ENCODE peak calls at places on chromosomes 1 and 21, in seven cellular contexts. One of them, this sample, is unnamed.

GRCh38 chr1:232263452-232263851 is 366.5 kb downstream of the SIPA1L2 start:
- DNase-seq in T-cell: no peak
- DNase-seq in activated CD8-positive, alpha-beta memory T cell treated with anti-CD3 and anti-CD28 coated beads for 24 hours: no peak
- DNase-seq in endothelial cell: no peak
- DNase-seq in NCI-H446: no peak
- DNase-seq in NCI-H1694 treated with DMSO at 0.1 percent for 48 hours: no peak
- DNase-seq in left colon: peak
- DNase-seq in this sample: peak

GRCh38 chr1:202280595-202280994 is 61.1 kb downstream of the UBE2T start:
- DNase-seq in T-cell: no peak
- DNase-seq in activated CD8-positive, alpha-beta memory T cell treated with anti-CD3 and anti-CD28 coated beads for 24 hours: no peak
- DNase-seq in endothelial cell: no peak
- DNase-seq in NCI-H446: no peak
- DNase-seq in NCI-H1694 treated with DMSO at 0.1 percent for 48 hours: no peak
- DNase-seq in left colon: no peak
- DNase-seq in this sample: peak

GRCh38 chr1:202234331-202235002 is 40.9 kb downstream of the LGR6 start:
- DNase-seq in T-cell: no peak
- DNase-seq in activated CD8-positive, alpha-beta memory T cell treated with anti-CD3 and anti-CD28 coated beads for 24 hours: no peak
- DNase-seq in endothelial cell: no peak
- DNase-seq in NCI-H446: no peak
- DNase-seq in NCI-H1694 treated with DMSO at 0.1 percent for 48 hours: no peak
- DNase-seq in left colon: no peak
- DNase-seq in this sample: no peak

GRCh38 chr1:179230721-179231120 is 1.2 kb upstream of the ABL2 start:
- DNase-seq in T-cell: no peak
- DNase-seq in activated CD8-positive, alpha-beta memory T cell treated with anti-CD3 and anti-CD28 coated beads for 24 hours: no peak
- DNase-seq in endothelial cell: no peak
- DNase-seq in NCI-H446: no peak
- DNase-seq in NCI-H1694 treated with DMSO at 0.1 percent for 48 hours: no peak
- DNase-seq in left colon: no peak
- DNase-seq in this sample: no peak

GRCh38 chr1:161082996-161083742 is 6.2 kb downstream of the NECTIN4 start:
- DNase-seq in T-cell: no peak
- DNase-seq in activated CD8-positive, alpha-beta memory T cell treated with anti-CD3 and anti-CD28 coated beads for 24 hours: no peak
- DNase-seq in endothelial cell: no peak
- DNase-seq in NCI-H446: no peak
- DNase-seq in NCI-H1694 treated with DMSO at 0.1 percent for 48 hours: no peak
- DNase-seq in left colon: peak
- DNase-seq in this sample: peak

GRCh38 chr21:33021667-33022066 is 4.1 kb upstream of the OLIG2 start:
- DNase-seq in T-cell: no peak
- DNase-seq in activated CD8-positive, alpha-beta memory T cell treated with anti-CD3 and anti-CD28 coated beads for 24 hours: no peak
- DNase-seq in endothelial cell: no peak
- DNase-seq in NCI-H446: no peak
- DNase-seq in NCI-H1694 treated with DMSO at 0.1 percent for 48 hours: no peak
- DNase-seq in left colon: no peak
- DNase-seq in this sample: no peak

GRCh38 chr1:2228684-2229031 is 539 bp downstream of the SKI start:
- DNase-seq in T-cell: no peak
- DNase-seq in activated CD8-positive, alpha-beta memory T cell treated with anti-CD3 and anti-CD28 coated beads for 24 hours: no peak
- DNase-seq in endothelial cell: no peak
- DNase-seq in NCI-H446: no peak
- DNase-seq in NCI-H1694 treated with DMSO at 0.1 percent for 48 hours: no peak
- DNase-seq in left colon: peak
- DNase-seq in this sample: no peak

GRCh38 chr21:33069994-33070811 is at the start of gene OLIG1:
- DNase-seq in T-cell: no peak
- DNase-seq in activated CD8-positive, alpha-beta memory T cell treated with anti-CD3 and anti-CD28 coated beads for 24 hours: peak
- DNase-seq in endothelial cell: peak
- DNase-seq in NCI-H446: no peak
- DNase-seq in NCI-H1694 treated with DMSO at 0.1 percent for 48 hours: peak
- DNase-seq in left colon: peak
- DNase-seq in this sample: no peak

GRCh38 chr1:117178756-117179155 is 32.0 kb downstream of the VTCN1 start:
- DNase-seq in T-cell: no peak
- DNase-seq in activated CD8-positive, alpha-beta memory T cell treated with anti-CD3 and anti-CD28 coated beads for 24 hours: no peak
- DNase-seq in endothelial cell: no peak
- DNase-seq in NCI-H446: no peak
- DNase-seq in NCI-H1694 treated with DMSO at 0.1 percent for 48 hours: no peak
- DNase-seq in left colon: no peak
- DNase-seq in this sample: no peak

GRCh38 chr1:72568113-72568512 is 285.8 kb upstream of the NEGR1 start:
- DNase-seq in T-cell: no peak
- DNase-seq in activated CD8-positive, alpha-beta memory T cell treated with anti-CD3 and anti-CD28 coated beads for 24 hours: no peak
- DNase-seq in endothelial cell: no peak
- DNase-seq in NCI-H446: no peak
- DNase-seq in NCI-H1694 treated with DMSO at 0.1 percent for 48 hours: no peak
- DNase-seq in left colon: no peak
- DNase-seq in this sample: no peak

GRCh38 chr21:36388835-36389234 is 3.6 kb downstream of the CHAF1B start:
- DNase-seq in T-cell: no peak
- DNase-seq in activated CD8-positive, alpha-beta memory T cell treated with anti-CD3 and anti-CD28 coated beads for 24 hours: peak
- DNase-seq in endothelial cell: no peak
- DNase-seq in NCI-H446: peak
- DNase-seq in NCI-H1694 treated with DMSO at 0.1 percent for 48 hours: peak
- DNase-seq in left colon: no peak
- DNase-seq in this sample: no peak

GRCh38 chr1:7199077-7199779 is 414.0 kb downstream of the CAMTA1 start:
- DNase-seq in T-cell: no peak
- DNase-seq in activated CD8-positive, alpha-beta memory T cell treated with anti-CD3 and anti-CD28 coated beads for 24 hours: no peak
- DNase-seq in endothelial cell: no peak
- DNase-seq in NCI-H446: no peak
- DNase-seq in NCI-H1694 treated with DMSO at 0.1 percent for 48 hours: no peak
- DNase-seq in left colon: no peak
- DNase-seq in this sample: no peak

GRCh38 chr1:1308756-1309524 is 543 bp downstream of the PUSL1 start:
- DNase-seq in T-cell: no peak
- DNase-seq in activated CD8-positive, alpha-beta memory T cell treated with anti-CD3 and anti-CD28 coated beads for 24 hours: peak
- DNase-seq in endothelial cell: no peak
- DNase-seq in NCI-H446: no peak
- DNase-seq in NCI-H1694 treated with DMSO at 0.1 percent for 48 hours: no peak
- DNase-seq in left colon: peak
- DNase-seq in this sample: no peak

GRCh38 chr1:84021822-84022221 is 22.9 kb upstream of the TTLL7 start:
- DNase-seq in T-cell: no peak
- DNase-seq in activated CD8-positive, alpha-beta memory T cell treated with anti-CD3 and anti-CD28 coated beads for 24 hours: no peak
- DNase-seq in endothelial cell: no peak
- DNase-seq in NCI-H446: no peak
- DNase-seq in NCI-H1694 treated with DMSO at 0.1 percent for 48 hours: no peak
- DNase-seq in left colon: no peak
- DNase-seq in this sample: no peak

GRCh38 chr1:43937179-43937865 is 3.7 kb downstream of the ARTN start:
- DNase-seq in T-cell: no peak
- DNase-seq in activated CD8-positive, alpha-beta memory T cell treated with anti-CD3 and anti-CD28 coated beads for 24 hours: no peak
- DNase-seq in endothelial cell: no peak
- DNase-seq in NCI-H446: no peak
- DNase-seq in NCI-H1694 treated with DMSO at 0.1 percent for 48 hours: no peak
- DNase-seq in left colon: no peak
- DNase-seq in this sample: no peak

GRCh38 chr1:158037008-158037875 is 43.8 kb downstream of the KIRREL1 start:
- DNase-seq in T-cell: no peak
- DNase-seq in activated CD8-positive, alpha-beta memory T cell treated with anti-CD3 and anti-CD28 coated beads for 24 hours: no peak
- DNase-seq in endothelial cell: no peak
- DNase-seq in NCI-H446: no peak
- DNase-seq in NCI-H1694 treated with DMSO at 0.1 percent for 48 hours: no peak
- DNase-seq in left colon: no peak
- DNase-seq in this sample: no peak

GRCh38 chr1:33459766-33460543 is 12.5 kb upstream of the ZSCAN20 start:
- DNase-seq in T-cell: no peak
- DNase-seq in activated CD8-positive, alpha-beta memory T cell treated with anti-CD3 and anti-CD28 coated beads for 24 hours: no peak
- DNase-seq in endothelial cell: no peak
- DNase-seq in NCI-H446: no peak
- DNase-seq in NCI-H1694 treated with DMSO at 0.1 percent for 48 hours: no peak
- DNase-seq in left colon: no peak
- DNase-seq in this sample: no peak

GRCh38 chr1:165387505-165387904 is 31.0 kb upstream of the LMX1A start:
- DNase-seq in T-cell: no peak
- DNase-seq in activated CD8-positive, alpha-beta memory T cell treated with anti-CD3 and anti-CD28 coated beads for 24 hours: no peak
- DNase-seq in endothelial cell: no peak
- DNase-seq in NCI-H446: no peak
- DNase-seq in NCI-H1694 treated with DMSO at 0.1 percent for 48 hours: no peak
- DNase-seq in left colon: no peak
- DNase-seq in this sample: no peak

GRCh38 chr1:174572771-174573170 is 125.0 kb downstream of the GPR52 start:
- DNase-seq in T-cell: no peak
- DNase-seq in activated CD8-positive, alpha-beta memory T cell treated with anti-CD3 and anti-CD28 coated beads for 24 hours: no peak
- DNase-seq in endothelial cell: no peak
- DNase-seq in NCI-H446: peak
- DNase-seq in NCI-H1694 treated with DMSO at 0.1 percent for 48 hours: no peak
- DNase-seq in left colon: no peak
- DNase-seq in this sample: no peak